ENCODE peak calls at places on chromosomes 4 and X, in six cellular contexts. One of them, this sample, is unnamed.

GRCh38 chrX:111519215-111519614 is 7.8 kb downstream of the SERTM2 start:
- DNase-seq in neural progenitor cell: peak
- DNase-seq in SK-N-SH: peak
- DNase-seq in PC-3: no peak
- DNase-seq in hepatocyte: peak
- DNase-seq in MM.1S: peak
- DNase-seq in this sample: no peak

GRCh38 chr4:125187621-125188176 is 127.1 kb upstream of the FAT4 start:
- DNase-seq in neural progenitor cell: no peak
- DNase-seq in SK-N-SH: no peak
- DNase-seq in PC-3: peak
- DNase-seq in hepatocyte: no peak
- DNase-seq in MM.1S: no peak
- DNase-seq in this sample: peak

GRCh38 chr4:52235775-52236174 is 184.7 kb downstream of the SPATA18 start:
- DNase-seq in neural progenitor cell: no peak
- DNase-seq in SK-N-SH: no peak
- DNase-seq in PC-3: no peak
- DNase-seq in hepatocyte: no peak
- DNase-seq in MM.1S: no peak
- DNase-seq in this sample: no peak

GRCh38 chrX:119482497-119483480 is 14.5 kb downstream of the SLC25A5 start:
- DNase-seq in neural progenitor cell: peak
- DNase-seq in SK-N-SH: peak
- DNase-seq in PC-3: peak
- DNase-seq in hepatocyte: peak
- DNase-seq in MM.1S: peak
- DNase-seq in this sample: peak

GRCh38 chr4:95256108-95256835 is 292.5 kb downstream of the UNC5C start:
- DNase-seq in neural progenitor cell: no peak
- DNase-seq in SK-N-SH: no peak
- DNase-seq in PC-3: peak
- DNase-seq in hepatocyte: no peak
- DNase-seq in MM.1S: no peak
- DNase-seq in this sample: no peak

GRCh38 chr4:568351-568652 is 7.8 kb downstream of the TMEM271 start:
- DNase-seq in neural progenitor cell: no peak
- DNase-seq in SK-N-SH: no peak
- DNase-seq in PC-3: no peak
- DNase-seq in hepatocyte: no peak
- DNase-seq in MM.1S: no peak
- DNase-seq in this sample: no peak

GRCh38 chr4:3407930-3408792 is 33.6 kb upstream of the HGFAC start:
- DNase-seq in neural progenitor cell: no peak
- DNase-seq in SK-N-SH: no peak
- DNase-seq in PC-3: no peak
- DNase-seq in hepatocyte: no peak
- DNase-seq in MM.1S: no peak
- DNase-seq in this sample: no peak

GRCh38 chr4:145843148-145843547 is 95.5 kb downstream of the ZNF827 start:
- DNase-seq in neural progenitor cell: no peak
- DNase-seq in SK-N-SH: no peak
- DNase-seq in PC-3: peak
- DNase-seq in hepatocyte: no peak
- DNase-seq in MM.1S: no peak
- DNase-seq in this sample: peak

GRCh38 chr4:7299051-7299907 is 106.9 kb downstream of the SORCS2 start:
- DNase-seq in neural progenitor cell: peak
- DNase-seq in SK-N-SH: no peak
- DNase-seq in PC-3: no peak
- DNase-seq in hepatocyte: no peak
- DNase-seq in MM.1S: no peak
- DNase-seq in this sample: no peak

GRCh38 chr4:75289843-75290616 is 224.2 kb downstream of the RCHY1 start:
- DNase-seq in neural progenitor cell: peak
- DNase-seq in SK-N-SH: no peak
- DNase-seq in PC-3: peak
- DNase-seq in hepatocyte: peak
- DNase-seq in MM.1S: peak
- DNase-seq in this sample: peak

GRCh38 chr4:43423276-43423675 is 530.8 kb downstream of the GRXCR1 start:
- DNase-seq in neural progenitor cell: no peak
- DNase-seq in SK-N-SH: no peak
- DNase-seq in PC-3: no peak
- DNase-seq in hepatocyte: no peak
- DNase-seq in MM.1S: no peak
- DNase-seq in this sample: peak

GRCh38 chr4:15586046-15586445 is 69.1 kb downstream of the FBXL5 start:
- DNase-seq in neural progenitor cell: no peak
- DNase-seq in SK-N-SH: no peak
- DNase-seq in PC-3: no peak
- DNase-seq in hepatocyte: no peak
- DNase-seq in MM.1S: no peak
- DNase-seq in this sample: peak

GRCh38 chrX:134377537-134377936 is 82.4 kb upstream of the HPRT1 start:
- DNase-seq in neural progenitor cell: peak
- DNase-seq in SK-N-SH: peak
- DNase-seq in PC-3: peak
- DNase-seq in hepatocyte: peak
- DNase-seq in MM.1S: peak
- DNase-seq in this sample: peak

GRCh38 chr4:94507281-94507680 is 55.5 kb downstream of the PDLIM5 start:
- DNase-seq in neural progenitor cell: no peak
- DNase-seq in SK-N-SH: no peak
- DNase-seq in PC-3: no peak
- DNase-seq in hepatocyte: no peak
- DNase-seq in MM.1S: no peak
- DNase-seq in this sample: no peak

GRCh38 chr4:109026588-109026987 is 263.7 kb upstream of the ETNPPL start:
- DNase-seq in neural progenitor cell: no peak
- DNase-seq in SK-N-SH: no peak
- DNase-seq in PC-3: no peak
- DNase-seq in hepatocyte: no peak
- DNase-seq in MM.1S: no peak
- DNase-seq in this sample: no peak

GRCh38 chr4:109826719-109827118 is 1.1 kb upstream of the RRH start:
- DNase-seq in neural progenitor cell: no peak
- DNase-seq in SK-N-SH: peak
- DNase-seq in PC-3: peak
- DNase-seq in hepatocyte: peak
- DNase-seq in MM.1S: peak
- DNase-seq in this sample: peak

GRCh38 chr4:185726931-185727330 is 85.1 kb downstream of the SORBS2 start:
- DNase-seq in neural progenitor cell: no peak
- DNase-seq in SK-N-SH: no peak
- DNase-seq in PC-3: no peak
- DNase-seq in hepatocyte: no peak
- DNase-seq in MM.1S: no peak
- DNase-seq in this sample: peak

GRCh38 chr4:118351851-118352827 is 664 bp downstream of the PRSS12 start:
- DNase-seq in neural progenitor cell: peak
- DNase-seq in SK-N-SH: peak
- DNase-seq in PC-3: no peak
- DNase-seq in hepatocyte: peak
- DNase-seq in MM.1S: no peak
- DNase-seq in this sample: peak

GRCh38 chr4:47744253-47744652 is 93.6 kb downstream of the CORIN start:
- DNase-seq in neural progenitor cell: no peak
- DNase-seq in SK-N-SH: no peak
- DNase-seq in PC-3: peak
- DNase-seq in hepatocyte: no peak
- DNase-seq in MM.1S: peak
- DNase-seq in this sample: no peak

GRCh38 chrX:16394290-16394689 is 227.0 kb downstream of the MAGEB17 start:
- DNase-seq in neural progenitor cell: no peak
- DNase-seq in SK-N-SH: no peak
- DNase-seq in PC-3: no peak
- DNase-seq in hepatocyte: no peak
- DNase-seq in MM.1S: no peak
- DNase-seq in this sample: no peak

GRCh38 chr4:3283483-3283882 is 9.3 kb upstream of the RGS12 start:
- DNase-seq in neural progenitor cell: no peak
- DNase-seq in SK-N-SH: no peak
- DNase-seq in PC-3: no peak
- DNase-seq in hepatocyte: no peak
- DNase-seq in MM.1S: no peak
- DNase-seq in this sample: no peak

DNA sequence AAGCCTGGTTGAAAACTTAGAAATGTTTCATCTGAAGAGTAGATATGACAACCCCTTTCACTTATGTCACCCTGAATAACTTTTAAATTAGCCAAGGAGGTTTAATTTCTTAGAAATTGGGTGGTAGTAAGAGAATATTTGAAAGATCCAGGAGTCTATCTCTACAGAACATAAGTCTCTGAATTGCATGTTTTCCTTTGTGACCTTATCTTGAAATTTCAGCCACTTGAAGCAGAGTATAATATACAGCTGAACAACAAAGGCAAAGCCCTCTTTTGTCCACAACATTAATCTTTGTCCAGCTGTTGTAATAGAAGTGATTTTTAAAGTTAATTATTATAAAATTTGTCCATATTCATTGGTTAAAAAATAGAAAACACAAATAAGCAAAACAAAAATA is 49.4 kb downstream of the TMEM154 start:
- DNase-seq in neural progenitor cell: no peak
- DNase-seq in SK-N-SH: no peak
- DNase-seq in PC-3: no peak
- DNase-seq in hepatocyte: no peak
- DNase-seq in MM.1S: no peak
- DNase-seq in this sample: no peak
- TF ChIP-seq EZH2phosphoT487 in neural progenitor cell: no peak
- TF ChIP-seq EZH2phosphoT487 in SK-N-SH: no peak
- TF ChIP-seq EZH2phosphoT487 in PC-3: no peak
- TF ChIP-seq EZH2phosphoT487 in hepatocyte: no peak
- TF ChIP-seq EZH2phosphoT487 in MM.1S: no peak
- TF ChIP-seq EZH2phosphoT487 in this sample: no peak

DNA sequence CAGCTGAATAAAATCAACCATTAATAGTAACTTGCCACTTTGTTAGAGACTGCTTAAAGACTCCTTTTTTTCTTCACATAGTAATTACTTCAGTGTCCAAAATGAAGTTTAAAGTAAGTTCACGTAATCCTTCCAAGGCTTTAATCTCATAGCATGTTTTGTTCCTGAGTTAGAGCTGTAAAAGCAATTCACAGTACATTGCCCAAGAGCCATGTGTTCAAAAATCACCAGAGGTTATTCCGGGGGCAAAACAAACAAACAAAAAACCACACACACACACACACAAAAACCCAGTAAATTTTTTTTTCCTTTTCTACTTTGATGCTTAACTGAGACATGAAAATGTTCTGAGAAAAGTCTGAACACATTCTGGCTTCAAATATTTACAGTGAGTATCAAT is 6.1 kb downstream of the GPR82 start:
- DNase-seq in neural progenitor cell: no peak
- DNase-seq in SK-N-SH: no peak
- DNase-seq in PC-3: no peak
- DNase-seq in hepatocyte: no peak
- DNase-seq in MM.1S: no peak
- DNase-seq in this sample: peak
- TF ChIP-seq EZH2phosphoT487 in neural progenitor cell: no peak
- TF ChIP-seq EZH2phosphoT487 in SK-N-SH: no peak
- TF ChIP-seq EZH2phosphoT487 in PC-3: no peak
- TF ChIP-seq EZH2phosphoT487 in hepatocyte: no peak
- TF ChIP-seq EZH2phosphoT487 in MM.1S: no peak
- TF ChIP-seq EZH2phosphoT487 in this sample: no peak

GRCh38 chr4:169745291-169745690 is 12.5 kb downstream of the HPF1 start:
- DNase-seq in neural progenitor cell: no peak
- DNase-seq in SK-N-SH: no peak
- DNase-seq in PC-3: peak
- DNase-seq in hepatocyte: no peak
- DNase-seq in MM.1S: no peak
- DNase-seq in this sample: peak
- TF ChIP-seq EZH2phosphoT487 in neural progenitor cell: no peak
- TF ChIP-seq EZH2phosphoT487 in SK-N-SH: no peak
- TF ChIP-seq EZH2phosphoT487 in PC-3: no peak
- TF ChIP-seq EZH2phosphoT487 in hepatocyte: no peak
- TF ChIP-seq EZH2phosphoT487 in MM.1S: no peak
- TF ChIP-seq EZH2phosphoT487 in this sample: no peak

DNA sequence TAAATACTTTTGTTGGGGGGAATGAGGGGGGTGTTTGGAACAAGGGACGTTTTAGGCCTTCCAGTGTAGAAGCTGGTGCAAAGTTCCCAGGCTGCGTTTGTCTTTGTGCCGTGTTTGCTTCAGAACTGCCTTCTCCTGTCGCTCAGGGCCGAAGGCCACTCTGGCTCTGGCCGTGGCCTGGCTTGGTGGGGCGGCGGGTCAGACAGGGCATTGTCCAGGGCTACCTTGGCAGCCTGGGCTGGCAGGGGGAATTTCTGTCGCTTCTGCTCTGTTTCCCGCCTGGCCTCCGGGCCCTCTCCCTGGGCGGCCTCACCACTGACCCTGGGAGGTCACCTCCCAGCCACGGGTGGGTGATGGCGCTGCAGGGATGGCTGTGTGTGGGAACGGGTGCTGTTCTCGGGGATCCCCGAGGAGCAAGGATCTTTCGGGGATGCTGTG is 140.0 kb downstream of the COL4A6 start:
- DNase-seq in neural progenitor cell: no peak
- DNase-seq in SK-N-SH: no peak
- DNase-seq in PC-3: no peak
- DNase-seq in hepatocyte: no peak
- DNase-seq in MM.1S: no peak
- DNase-seq in this sample: no peak
- TF ChIP-seq EZH2phosphoT487 in neural progenitor cell: no peak
- TF ChIP-seq EZH2phosphoT487 in SK-N-SH: no peak
- TF ChIP-seq EZH2phosphoT487 in PC-3: no peak
- TF ChIP-seq EZH2phosphoT487 in hepatocyte: no peak
- TF ChIP-seq EZH2phosphoT487 in MM.1S: no peak
- TF ChIP-seq EZH2phosphoT487 in this sample: no peak

GRCh38 chrX:5957506-5957905 is 271.2 kb downstream of the NLGN4X start:
- DNase-seq in neural progenitor cell: no peak
- DNase-seq in SK-N-SH: no peak
- DNase-seq in PC-3: no peak
- DNase-seq in hepatocyte: no peak
- DNase-seq in MM.1S: no peak
- DNase-seq in this sample: no peak
- TF ChIP-seq EZH2phosphoT487 in neural progenitor cell: no peak
- TF ChIP-seq EZH2phosphoT487 in SK-N-SH: no peak
- TF ChIP-seq EZH2phosphoT487 in PC-3: no peak
- TF ChIP-seq EZH2phosphoT487 in hepatocyte: no peak
- TF ChIP-seq EZH2phosphoT487 in MM.1S: no peak
- TF ChIP-seq EZH2phosphoT487 in this sample: no peak

GRCh38 chr4:38072578-38072977 is 112.4 kb downstream of the PTTG2 start:
- DNase-seq in neural progenitor cell: no peak
- DNase-seq in SK-N-SH: no peak
- DNase-seq in PC-3: no peak
- DNase-seq in hepatocyte: no peak
- DNase-seq in MM.1S: no peak
- DNase-seq in this sample: no peak
- TF ChIP-seq EZH2phosphoT487 in neural progenitor cell: no peak
- TF ChIP-seq EZH2phosphoT487 in SK-N-SH: no peak
- TF ChIP-seq EZH2phosphoT487 in PC-3: no peak
- TF ChIP-seq EZH2phosphoT487 in hepatocyte: no peak
- TF ChIP-seq EZH2phosphoT487 in MM.1S: no peak
- TF ChIP-seq EZH2phosphoT487 in this sample: no peak

DNA sequence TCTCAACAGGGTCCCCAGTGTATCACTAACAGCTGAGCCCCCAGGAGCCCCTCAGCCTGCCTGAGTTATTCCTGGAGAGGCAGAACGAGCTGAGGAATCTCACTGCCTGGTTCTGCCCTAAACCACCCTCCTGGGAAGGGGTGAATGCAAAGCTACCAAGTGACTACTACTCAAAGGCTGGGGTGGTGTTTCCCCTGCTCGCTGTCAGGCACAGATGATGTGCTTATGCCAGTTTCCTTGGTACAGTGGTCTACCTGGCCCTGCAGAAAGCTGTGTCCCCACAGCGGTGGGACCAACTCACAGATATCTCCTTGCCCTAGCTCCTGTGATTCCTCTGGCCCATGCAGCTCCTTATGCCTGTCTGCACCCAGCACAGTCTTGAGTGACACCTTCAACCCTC is 35.4 kb upstream of the ASMTL start:
- DNase-seq in neural progenitor cell: no peak
- DNase-seq in SK-N-SH: no peak
- DNase-seq in PC-3: no peak
- DNase-seq in hepatocyte: no peak
- DNase-seq in MM.1S: no peak
- DNase-seq in this sample: no peak
- TF ChIP-seq EZH2phosphoT487 in neural progenitor cell: no peak
- TF ChIP-seq EZH2phosphoT487 in SK-N-SH: no peak
- TF ChIP-seq EZH2phosphoT487 in PC-3: no peak
- TF ChIP-seq EZH2phosphoT487 in hepatocyte: no peak
- TF ChIP-seq EZH2phosphoT487 in MM.1S: no peak
- TF ChIP-seq EZH2phosphoT487 in this sample: no peak

This sample was measured in GM23248.